ENCODE peak calls at places on chromosomes 7 and 10, in four cellular contexts. F is progenitor cell of endocrine pancreas, T is upper lobe of right lung, H is HFFc6. V is an unnamed sample.
A peak's percentile ranks its signal among the peaks of the same experiment; 100 is the strongest.

GRCh38 chr7:135368416-135369186 is 135.0 kb downstream of the STRA8 start:
- DNase-seq in F (no peak), T (no peak), H (no peak), V (no peak)

GRCh38 chr7:6615853-6616555 is 594 bp downstream of the ZNF853 start:
- DNase-seq in F (peak; percentile 25), T (no peak), H (no peak), V (peak; percentile 50)

GRCh38 chr10:32160866-32161265 is 104.6 kb upstream of the KIF5B start:
- DNase-seq in F (no peak), T (no peak), H (no peak), V (no peak)

GRCh38 chr10:79155301-79156081 is 86.7 kb downstream of the ZMIZ1 start:
- DNase-seq in F (no peak), T (no peak), H (peak; percentile 51), V (no peak)

GRCh38 chr10:67506083-67506756 is 189.8 kb downstream of the CTNNA3 start:
- DNase-seq in F (no peak), T (no peak), H (no peak), V (no peak)

GRCh38 chr7:115976651-115977050 is 53.9 kb downstream of the TFEC start:
- DNase-seq in F (no peak), T (no peak), H (no peak), V (no peak)

GRCh38 chr10:47049056-47049851 is 138.0 kb downstream of the PTPN20 start:
- DNase-seq in F (no peak), T (peak; percentile 36), H (no peak), V (no peak)

GRCh38 chr10:42551582-42552187 is 86.7 kb downstream of the ZNF33B start:
- DNase-seq in F (no peak), T (no peak), H (no peak), V (no peak)

GRCh38 chr10:121087688-121088087 is 236.5 kb downstream of the WDR11 start:
- DNase-seq in F (no peak), T (no peak), H (no peak), V (no peak)

GRCh38 chr7:154910977-154911376 is 91.9 kb downstream of the PAXIP1 start:
- DNase-seq in F (no peak), T (no peak), H (no peak), V (no peak)

GRCh38 chr10:33706191-33706590 is 371.7 kb upstream of the NRP1 start:
- DNase-seq in F (no peak), T (no peak), H (peak; percentile 66), V (no peak)

GRCh38 chr10:125407000-125407502 is 246.7 kb upstream of the CTBP2 start:
- DNase-seq in F (no peak), T (no peak), H (peak; percentile 53), V (no peak)

GRCh38 chr10:13684252-13684791 is 97.6 kb downstream of the PRPF18 start:
- DNase-seq in F (no peak), T (peak; percentile 70), H (no peak), V (no peak)

GRCh38 chr7:75064801-75065200 is 8.8 kb downstream of the RCC1L start:
- DNase-seq in F (no peak), T (no peak), H (no peak), V (no peak)

GRCh38 chr7:134925766-134926165 is 60.5 kb upstream of the AGBL3 start:
- DNase-seq in F (no peak), T (no peak), H (no peak), V (no peak)

GRCh38 chr10:122013311-122013780 is 24.4 kb downstream of the TACC2 start:
- DNase-seq in F (no peak), T (no peak), H (no peak), V (no peak)

GRCh38 chr7:86991844-86992243 is 67.6 kb downstream of the ELAPOR2 start:
- DNase-seq in F (no peak), T (no peak), H (no peak), V (no peak)

GRCh38 chr7:20661884-20662283 is 46.4 kb downstream of the ABCB5 start:
- DNase-seq in F (no peak), T (no peak), H (no peak), V (no peak)

GRCh38 chr7:25633420-25633819 is 405.1 kb upstream of the NPVF start:
- DNase-seq in F (no peak), T (no peak), H (no peak), V (no peak)

GRCh38 chr7:34281260-34281659 is 375.9 kb downstream of the BMPER start:
- DNase-seq in F (no peak), T (no peak), H (no peak), V (no peak)

GRCh38 chr7:45897042-45897690 is 8.9 kb downstream of the IGFBP1 start:
- DNase-seq in F (no peak), T (no peak), H (peak; percentile 71), V (no peak)

GRCh38 chr10:47134166-47134565 is 165.8 kb upstream of the GDF10 start:
- DNase-seq in F (no peak), T (no peak), H (no peak), V (no peak)

GRCh38 chr10:97895915-97896314 is 46.3 kb downstream of the GOLGA7B start:
- DNase-seq in F (no peak), T (no peak), H (no peak), V (no peak)

GRCh38 chr10:77541944-77542343 is 95.7 kb downstream of the KCNMA1 start:
- DNase-seq in F (no peak), T (no peak), H (no peak), V (no peak)

GRCh38 chr7:30169585-30169978 is 34.8 kb downstream of the MTURN start:
- DNase-seq in F (no peak), T (no peak), H (peak; percentile 63), V (no peak)

GRCh38 chr10:89283988-89284475 is 17.8 kb upstream of the IFIT2 start:
- DNase-seq in F (no peak), T (no peak), H (peak; percentile 88), V (peak; percentile 22)

GRCh38 chr10:79387466-79387973 is 40.3 kb downstream of the PPIF start:
- DNase-seq in F (no peak), T (peak; percentile 40), H (no peak), V (no peak)

GRCh38 chr7:44970521-44971051 is 8.2 kb downstream of the MYO1G start:
- DNase-seq in F (no peak), T (peak; percentile 60), H (no peak), V (no peak)

GRCh38 chr10:62352356-62352963 is 21.7 kb upstream of the ZNF365 start:
- DNase-seq in F (no peak), T (no peak), H (peak; percentile 64), V (no peak)

DNA sequence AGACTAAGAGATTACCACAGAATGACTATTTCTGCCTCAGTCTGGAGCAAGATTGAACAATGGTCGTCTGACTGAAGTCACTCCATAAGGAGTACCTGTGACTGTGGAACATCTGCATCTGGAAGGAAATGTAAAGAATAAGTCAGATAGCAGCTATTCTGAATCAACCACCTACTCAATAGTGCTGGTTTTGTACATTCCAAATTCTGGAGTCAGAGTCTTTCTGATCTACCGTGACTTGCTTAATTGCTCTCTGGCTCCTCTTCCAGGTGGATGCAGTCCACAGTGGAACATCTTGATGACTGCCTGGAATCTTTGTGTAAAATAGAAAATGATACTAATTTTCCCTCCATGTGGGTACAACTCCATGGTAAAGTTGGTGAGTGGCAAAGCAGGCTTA is 156.3 kb upstream of the SEMA3C start:
- DNase-seq in F (no peak), T (no peak), H (peak; percentile 24), V (no peak)
- TF ChIP-seq CTCF in F (no peak), T (no peak), H (no peak), V (no peak)

GRCh38 chr10:37763132-37763531 is 94.3 kb downstream of the ZNF248 start:
- DNase-seq in F (no peak), T (no peak), H (no peak), V (no peak)

GRCh38 chr10:37762287-37762686 is 95.1 kb downstream of the ZNF248 start:
- DNase-seq in F (no peak), T (no peak), H (no peak), V (no peak)

GRCh38 chr10:37754538-37755323 is 102.7 kb downstream of the ZNF248 start:
- DNase-seq in F (no peak), T (no peak), H (peak; percentile 4), V (peak; percentile 38)

GRCh38 chr10:37760817-37761216 is 96.6 kb downstream of the ZNF248 start:
- DNase-seq in F (no peak), T (no peak), H (no peak), V (no peak)

DNA sequence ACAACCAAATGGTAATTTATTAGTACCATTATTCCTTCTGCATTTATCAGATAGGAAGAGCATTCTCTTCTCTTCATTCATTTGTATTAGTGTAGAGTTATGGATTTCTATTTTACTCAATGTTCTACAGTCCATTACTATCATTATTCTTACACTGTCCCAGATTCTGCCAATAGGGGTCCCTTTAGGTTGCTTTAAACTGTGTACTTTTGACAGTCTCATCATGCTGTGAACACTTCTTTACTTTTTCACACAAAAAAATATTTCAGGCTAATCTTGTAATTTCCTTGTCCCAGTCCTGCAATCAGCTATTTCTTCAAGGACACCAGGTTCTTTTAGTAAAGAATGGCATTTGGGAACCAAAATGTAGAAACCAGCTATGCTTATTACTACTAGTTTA is 99.3 kb downstream of the ZNF248 start:
- DNase-seq in F (no peak), T (no peak), H (no peak), V (no peak)
- TF ChIP-seq CTCF in F (no peak), T (no peak), H (no peak), V (no peak)

GRCh38 chr10:4981722-4982471 is 18.7 kb downstream of the AKR1C1 start:
- DNase-seq in F (peak; percentile 16), T (no peak), H (peak; percentile 8), V (no peak)
- TF ChIP-seq CTCF in F (peak; percentile 59), T (peak; percentile 48), H (peak; percentile 54), V (peak; percentile 45)

GRCh38 chr7:130154501-130155317 is 50.5 kb downstream of the TMEM209 start:
- DNase-seq in F (no peak), T (no peak), H (no peak), V (peak; percentile 79)
- TF ChIP-seq CTCF in F (peak; percentile 47), T (no peak), H (peak; percentile 61), V (peak; percentile 62)

DNA sequence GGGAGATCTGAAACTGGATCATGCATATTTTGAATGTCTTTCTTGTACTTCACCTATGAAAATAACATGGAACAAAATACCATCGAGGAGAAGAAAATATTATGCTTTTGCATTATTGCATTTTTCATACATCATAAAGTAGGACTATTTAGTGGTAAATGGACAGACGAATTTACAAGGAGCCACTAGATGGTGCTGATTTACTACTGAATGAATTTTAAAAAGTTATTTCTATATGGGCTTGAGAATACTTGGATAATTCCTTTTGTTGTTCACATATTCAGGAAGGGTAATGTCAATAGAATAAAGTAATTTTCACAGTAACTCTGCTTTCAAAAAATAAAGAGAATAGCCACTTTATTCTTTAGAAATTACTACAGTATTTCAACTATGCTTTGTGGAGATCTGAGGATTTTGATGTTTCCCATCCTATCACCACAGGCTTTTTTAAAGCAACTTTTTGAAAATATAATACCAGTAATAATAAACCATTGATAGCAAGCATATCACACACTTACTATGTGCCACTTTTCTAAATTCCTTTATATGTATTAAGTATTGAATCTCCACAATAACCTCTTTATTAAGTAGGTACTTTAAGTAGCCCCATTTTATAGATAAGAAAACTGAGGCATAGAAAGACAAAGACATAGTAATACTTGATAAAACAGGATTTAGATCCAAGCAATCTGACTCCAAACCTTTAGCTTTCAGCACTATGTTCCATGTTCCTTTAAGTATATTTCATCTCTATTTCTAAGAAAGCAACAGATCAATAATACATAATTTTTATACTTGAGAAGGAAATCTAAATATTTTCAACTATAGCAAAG is 38.6 kb downstream of the NEBL start:
- DNase-seq in F (no peak), T (no peak), H (peak; percentile 34), V (no peak)
- TF ChIP-seq CTCF in F (peak; percentile 75), T (peak; percentile 46), H (peak; percentile 76), V (peak; percentile 53)

V was measured in glutamatergic neuron.